ENCODE peak calls at places on chromosomes 11 and 22, in five cellular contexts. A is adrenal gland, Z is tibial nerve, Y is HL-60, I is neural progenitor cell. R is an unnamed sample.

GRCh38 chr11:7613394-7613720 is 59.9 kb downstream of the CYB5R2 start:
- DNase-seq in A (no peak), Z (no peak), Y (no peak), I (no peak), R (no peak)

GRCh38 chr11:74418509-74418895 is 20.3 kb upstream of the PGM2L1 start:
- DNase-seq in A (no peak), Z (no peak), Y (no peak), I (no peak), R (no peak)

GRCh38 chr22:43090130-43090789 is 1.1 kb upstream of the TTLL1 start:
- DNase-seq in A (peak), Z (peak), Y (peak), I (peak), R (no peak)

GRCh38 chr11:84901986-84902385 is 725.2 kb downstream of the DLG2 start:
- DNase-seq in A (no peak), Z (peak), Y (no peak), I (no peak), R (no peak)

GRCh38 chr11:20078846-20079245 is 81.4 kb downstream of the DBX1 start:
- DNase-seq in A (no peak), Z (no peak), Y (no peak), I (no peak), R (no peak)

GRCh38 chr11:134647066-134647746 is 235.2 kb upstream of the B3GAT1 start:
- DNase-seq in A (no peak), Z (no peak), Y (no peak), I (no peak), R (no peak)

GRCh38 chr11:125443767-125444311 is 52.2 kb downstream of the FEZ1 start:
- DNase-seq in A (no peak), Z (no peak), Y (no peak), I (peak), R (no peak)

GRCh38 chr22:31615940-31616314 is 46.1 kb downstream of the PISD start:
- DNase-seq in A (no peak), Z (no peak), Y (peak), I (no peak), R (no peak)

GRCh38 chr11:60396382-60396781 is at the start of gene MS4A14:
- DNase-seq in A (no peak), Z (no peak), Y (no peak), I (no peak), R (no peak)

GRCh38 chr11:15602042-15602441 is 487.3 kb downstream of the INSC start:
- DNase-seq in A (no peak), Z (no peak), Y (no peak), I (no peak), R (no peak)

GRCh38 chr11:6604081-6604626 is 580 bp downstream of the ILK start:
- DNase-seq in A (peak), Z (peak), Y (peak), I (peak), R (no peak)

GRCh38 chr22:17542452-17542851 is 20.8 kb upstream of the SLC25A18 start:
- DNase-seq in A (no peak), Z (no peak), Y (no peak), I (no peak), R (no peak)

GRCh38 chr11:65419460-65419772 is 3.2 kb upstream of the NEAT1 start:
- DNase-seq in A (peak), Z (peak), Y (no peak), I (no peak), R (no peak)

GRCh38 chr11:9773524-9773923 is 109.6 kb downstream of the SWAP70 start:
- DNase-seq in A (no peak), Z (no peak), Y (no peak), I (no peak), R (no peak)

GRCh38 chr11:69529001-69529400 is 47.5 kb downstream of the LINC01488 start:
- DNase-seq in A (no peak), Z (no peak), Y (no peak), I (no peak), R (no peak)

GRCh38 chr11:70569173-70569890 is 171.0 kb downstream of the CTTN start:
- DNase-seq in A (no peak), Z (no peak), Y (no peak), I (no peak), R (no peak)

GRCh38 chr11:68214173-68215086 is 1.3 kb upstream of the KMT5B start:
- DNase-seq in A (peak), Z (no peak), Y (no peak), I (peak), R (no peak)

GRCh38 chr22:35894464-35894878 is 134.2 kb downstream of the RBFOX2 start:
- DNase-seq in A (no peak), Z (peak), Y (no peak), I (peak), R (no peak)

GRCh38 chr11:22787565-22788162 is 41.9 kb downstream of the SVIP start:
- DNase-seq in A (no peak), Z (no peak), Y (peak), I (peak), R (no peak)

GRCh38 chr11:13224324-13224723 is 53.3 kb upstream of the BMAL1 start:
- DNase-seq in A (no peak), Z (no peak), Y (no peak), I (no peak), R (no peak)

GRCh38 chr11:72676874-72677341 is 2.7 kb upstream of the PDE2A start:
- DNase-seq in A (peak), Z (peak), Y (peak), I (peak), R (no peak)

GRCh38 chr11:37504925-37505324 is 906.9 kb upstream of the RAG2 start:
- DNase-seq in A (no peak), Z (no peak), Y (no peak), I (no peak), R (no peak)

GRCh38 chr11:34160049-34160721 is 54.8 kb downstream of the NAT10 start:
- DNase-seq in A (no peak), Z (no peak), Y (no peak), I (no peak), R (no peak)

GRCh38 chr11:1919428-1920127 is at the start of gene TNNT3:
- DNase-seq in A (no peak), Z (no peak), Y (no peak), I (peak), R (no peak)

DNA sequence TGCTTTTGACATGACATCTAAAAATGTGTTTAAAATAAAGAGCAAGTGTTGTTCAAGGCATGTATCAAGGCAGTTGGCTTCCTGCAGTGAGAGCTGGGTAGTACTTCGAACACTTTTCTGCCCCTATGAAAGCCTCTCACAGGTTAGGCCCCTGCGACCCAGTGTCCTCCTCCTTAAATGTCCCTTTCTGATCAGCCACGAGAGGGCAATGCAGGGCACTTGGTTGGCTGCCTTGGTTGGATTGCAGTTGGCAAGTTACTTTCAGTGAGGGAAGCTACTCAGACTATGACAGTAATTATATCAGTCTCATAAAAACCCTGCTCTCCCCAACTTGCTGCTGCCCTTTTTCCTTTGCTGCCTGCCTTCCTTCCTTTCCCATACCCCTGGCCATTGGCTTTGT is 743.8 kb downstream of the NTM start:
- DNase-seq in A (peak), Z (peak), Y (peak), I (peak), R (no peak)
- TF ChIP-seq CTCF in A (peak), Z (no peak), Y (peak), I (peak), R (peak)

GRCh38 chr22:37050913-37051628 is 471 bp upstream of the KCTD17 start:
- DNase-seq in A (no peak), Z (no peak), Y (no peak), I (no peak), R (no peak)

GRCh38 chr22:37053310-37054077 is 2.0 kb downstream of the KCTD17 start:
- DNase-seq in A (no peak), Z (no peak), Y (no peak), I (no peak), R (no peak)

GRCh38 chr22:37052386-37053309 is 1.1 kb downstream of the KCTD17 start:
- DNase-seq in A (no peak), Z (no peak), Y (no peak), I (no peak), R (no peak)

GRCh38 chr22:37054078-37054440 is 2.5 kb downstream of the KCTD17 start:
- DNase-seq in A (no peak), Z (no peak), Y (no peak), I (no peak), R (peak)

GRCh38 chr22:37051629-37052385 is at the start of gene KCTD17:
- DNase-seq in A (peak), Z (peak), Y (peak), I (peak), R (peak)
- TF ChIP-seq CTCF in A (no peak), Z (no peak), Y (no peak), I (no peak), R (no peak)

DNA sequence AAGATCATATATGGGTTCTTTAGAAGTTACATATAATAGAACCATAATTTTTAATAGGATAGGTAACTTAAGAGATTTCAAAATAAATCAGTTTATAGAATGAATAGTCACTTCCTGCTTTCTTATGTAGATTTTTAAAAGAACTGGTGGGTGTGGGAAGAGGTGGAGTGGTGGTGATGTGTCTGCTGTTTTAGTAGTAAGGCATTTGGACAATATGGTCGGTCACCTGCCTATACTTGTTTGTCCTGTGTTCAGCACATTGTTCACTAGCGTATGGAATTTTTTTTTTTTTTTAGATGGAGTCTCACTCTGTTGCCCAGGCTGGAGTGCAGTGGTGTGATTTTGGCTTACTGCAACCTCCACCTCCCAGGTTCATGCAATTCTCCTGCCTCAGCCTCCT is 39.3 kb downstream of the CCDC81 start:
- DNase-seq in A (no peak), Z (no peak), Y (no peak), I (no peak), R (no peak)
- TF ChIP-seq CTCF in A (no peak), Z (no peak), Y (no peak), I (no peak), R (no peak)

DNA sequence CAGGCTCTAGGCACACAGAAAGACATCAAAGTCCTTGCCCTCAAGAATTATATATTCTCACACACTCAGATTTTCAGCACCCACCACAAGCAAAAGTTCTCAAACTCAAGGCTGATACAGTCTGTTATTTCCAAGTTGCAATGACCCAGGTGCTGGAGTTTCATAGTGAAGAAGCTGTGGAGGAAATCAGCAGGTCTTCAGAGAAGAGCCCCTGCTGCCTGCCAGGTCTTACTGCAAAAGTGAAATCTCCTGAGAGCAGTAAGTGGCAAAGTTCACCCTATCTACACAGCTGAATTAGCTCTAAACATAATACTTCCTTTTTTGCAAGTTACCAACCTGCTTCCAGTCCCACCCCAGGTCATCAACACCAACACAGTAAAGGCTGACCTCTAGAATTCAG is 64.6 kb downstream of the RPL27A start:
- DNase-seq in A (no peak), Z (no peak), Y (no peak), I (no peak), R (no peak)
- TF ChIP-seq CTCF in A (no peak), Z (no peak), Y (no peak), I (no peak), R (no peak)

GRCh38 chr22:48575567-48576332 is 1251.9 kb downstream of the BRD1 start:
- DNase-seq in A (no peak), Z (no peak), Y (no peak), I (peak), R (no peak)

GRCh38 chr22:48577691-48578090 is 1250.0 kb downstream of the BRD1 start:
- DNase-seq in A (no peak), Z (no peak), Y (no peak), I (no peak), R (no peak)

GRCh38 chr22:48574776-48575566 is 1252.7 kb downstream of the BRD1 start:
- DNase-seq in A (no peak), Z (no peak), Y (peak), I (peak), R (peak)

GRCh38 chr22:48577014-48577690 is 1250.5 kb downstream of the BRD1 start:
- DNase-seq in A (no peak), Z (no peak), Y (no peak), I (peak), R (no peak)

DNA sequence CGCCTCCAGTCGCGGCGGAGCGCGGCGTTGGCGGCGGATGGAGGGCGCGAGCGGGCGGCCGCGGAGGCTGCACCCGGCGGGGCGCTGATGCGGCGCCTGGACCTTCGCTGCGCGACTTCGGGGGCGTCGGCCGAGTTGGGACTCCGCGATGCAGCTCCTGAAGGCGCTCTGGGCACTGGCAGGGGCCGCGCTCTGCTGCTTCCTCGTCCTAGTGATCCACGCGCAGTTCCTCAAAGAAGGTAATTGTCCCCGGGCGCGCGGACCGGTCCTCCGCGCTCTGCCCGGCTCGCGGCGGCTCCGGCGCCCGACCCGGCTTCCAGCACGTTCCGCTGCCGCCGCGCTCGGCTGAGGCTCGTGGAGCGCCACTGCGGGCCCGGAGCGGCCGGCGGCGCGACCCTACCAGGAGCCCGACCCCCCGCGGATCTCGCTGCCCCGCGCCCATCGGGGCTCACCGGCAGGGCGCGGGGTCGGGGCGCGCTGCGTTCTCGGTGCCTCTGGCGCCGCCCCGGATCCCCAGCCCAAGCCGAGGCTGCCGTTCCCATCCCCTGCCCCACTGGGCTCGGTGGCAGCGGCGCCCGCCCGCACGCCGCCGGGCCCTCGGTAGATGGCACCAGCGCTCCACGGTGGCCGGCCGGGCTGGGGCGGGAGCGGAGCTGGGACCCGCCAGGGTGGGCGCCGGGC is 1251.2 kb downstream of the BRD1 start:
- DNase-seq in A (no peak), Z (no peak), Y (no peak), I (peak), R (no peak)
- TF ChIP-seq CTCF in A (peak), Z (peak), Y (no peak), I (peak), R (peak)

DNA sequence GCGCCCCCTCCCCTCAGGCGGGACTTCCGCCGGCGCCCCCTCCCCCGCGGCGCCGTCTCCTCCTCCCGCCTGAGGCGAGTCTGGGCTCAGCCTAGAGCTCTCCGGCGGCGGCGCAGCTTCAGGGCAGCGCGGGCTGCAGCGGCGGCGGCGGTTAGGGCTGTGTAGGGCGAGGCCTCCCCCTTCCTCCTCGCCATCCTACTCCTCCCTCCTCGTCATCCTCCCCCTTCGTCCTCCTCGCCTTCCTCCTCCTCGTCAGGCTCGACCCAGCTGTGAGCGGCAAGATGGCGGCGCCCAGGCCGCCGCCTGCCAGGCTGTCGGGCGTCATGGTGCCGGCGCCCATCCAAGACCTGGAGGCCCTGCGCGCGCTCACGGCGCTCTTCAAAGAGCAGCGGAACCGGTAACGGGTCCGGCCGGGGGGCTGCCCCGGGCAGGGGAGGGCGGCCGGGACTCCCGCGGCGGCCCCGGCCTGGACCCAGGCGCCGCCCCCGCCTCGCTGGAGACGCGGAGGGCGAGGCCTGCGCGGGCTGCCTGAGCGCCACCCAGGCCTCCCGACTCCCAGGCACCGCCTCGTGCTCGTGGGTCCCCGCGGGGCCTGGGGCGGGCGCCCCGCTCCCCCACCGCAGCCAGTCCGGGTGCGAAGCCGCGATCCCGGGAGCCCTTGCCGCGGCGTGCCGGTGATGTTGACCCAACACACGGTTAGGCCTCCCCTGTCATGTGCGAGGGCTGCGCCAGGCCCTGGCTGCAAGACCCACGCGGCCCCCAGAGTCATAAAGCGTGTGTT is at the start of gene ATXN10:
- DNase-seq in A (peak), Z (peak), Y (peak), I (peak), R (peak)
- TF ChIP-seq CTCF in A (no peak), Z (no peak), Y (no peak), I (no peak), R (no peak)

DNA sequence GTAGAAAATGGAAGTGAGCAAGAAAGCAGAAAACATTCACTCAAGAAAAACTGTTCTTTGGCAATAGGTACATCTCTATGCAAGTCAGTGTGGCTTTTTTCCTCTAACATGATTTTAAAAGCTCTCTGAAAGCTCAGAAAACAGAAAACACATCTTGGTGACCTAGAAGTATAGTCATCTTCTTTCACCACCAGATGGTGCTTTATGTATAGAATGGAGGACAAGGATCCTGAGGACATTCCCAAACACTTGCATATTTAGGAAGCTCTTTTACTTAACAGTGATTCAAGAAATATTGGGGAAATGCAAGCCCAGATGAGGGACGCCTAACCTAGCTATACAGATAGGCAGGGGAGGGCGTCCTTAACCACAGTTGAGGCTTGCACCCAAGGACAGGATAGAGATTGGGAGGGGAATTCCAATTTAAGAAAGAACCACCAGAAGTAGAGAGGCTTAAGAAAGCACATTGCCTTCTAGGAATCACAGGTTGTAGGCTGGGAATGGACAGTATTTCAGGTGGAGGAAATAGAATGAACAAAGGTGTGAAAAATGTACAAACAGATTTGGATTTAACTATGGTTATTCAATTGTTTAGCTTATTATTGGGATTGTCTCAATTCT is 13.8 kb upstream of the CCDC81 start:
- DNase-seq in A (no peak), Z (no peak), Y (no peak), I (peak), R (no peak)
- TF ChIP-seq CTCF in A (no peak), Z (no peak), Y (no peak), I (peak), R (peak)

R was measured in D721Med.